ENCODE peak calls at places on chromosome 20, in six cellular contexts. J is stromal cell of bone marrow; A is neural progenitor cell; I is activated CD8-positive, alpha-beta memory T cell treated with anti-CD3 and anti-CD28 coated beads, Interleukin-2, amount 50 U/mL, for 4 hours; Q is HCT116; F is OCI-LY7. Z is an unnamed sample.

GRCh38 chr20:25452333-25452732 is 44.9 kb downstream of the GINS1 start:
- DNase-seq in J (no peak), A (no peak), I (no peak), Q (no peak), F (no peak), Z (no peak)

GRCh38 chr20:35021063-35021462 is 65.4 kb downstream of the MYH7B start:
- DNase-seq in J (no peak), A (no peak), I (no peak), Q (no peak), F (no peak), Z (no peak)

GRCh38 chr20:32672982-32673727 is 586 bp downstream of the C20orf203 start:
- DNase-seq in J (no peak), A (no peak), I (peak), Q (no peak), F (peak), Z (no peak)

GRCh38 chr20:11332376-11332775 is 585.3 kb upstream of the BTBD3 start:
- DNase-seq in J (no peak), A (no peak), I (no peak), Q (no peak), F (no peak), Z (no peak)

GRCh38 chr20:45450097-45450818 is 19.3 kb upstream of the WFDC2 start:
- DNase-seq in J (no peak), A (peak), I (no peak), Q (peak), F (peak), Z (no peak)

GRCh38 chr20:34579191-34579661 is 20.7 kb downstream of the MAP1LC3A start:
- DNase-seq in J (peak), A (no peak), I (no peak), Q (peak), F (no peak), Z (peak)

GRCh38 chr20:20450461-20451027 is 82.6 kb downstream of the INSM1 start:
- DNase-seq in J (no peak), A (no peak), I (no peak), Q (no peak), F (no peak), Z (no peak)

GRCh38 chr20:62668441-62669027 is 26.2 kb downstream of the SLCO4A1 start:
- DNase-seq in J (peak), A (peak), I (peak), Q (peak), F (peak), Z (peak)

GRCh38 chr20:53856675-53857295 is 213.6 kb downstream of the BCAS1 start:
- DNase-seq in J (no peak), A (no peak), I (no peak), Q (no peak), F (no peak), Z (no peak)

GRCh38 chr20:48779435-48779834 is 48.4 kb downstream of the PREX1 start:
- DNase-seq in J (no peak), A (no peak), I (no peak), Q (no peak), F (no peak), Z (no peak)

GRCh38 chr20:38931984-38932383 is 5.8 kb downstream of the FAM83D start:
- DNase-seq in J (no peak), A (no peak), I (no peak), Q (no peak), F (no peak), Z (no peak)

GRCh38 chr20:53579581-53580375 is 13.9 kb downstream of the ZNF217 start:
- DNase-seq in J (no peak), A (no peak), I (no peak), Q (no peak), F (peak), Z (no peak)

GRCh38 chr20:23629017-23629541 is 8.7 kb downstream of the CST3 start:
- DNase-seq in J (peak), A (no peak), I (no peak), Q (peak), F (no peak), Z (peak)

GRCh38 chr20:58889334-58890072 is 37.0 kb downstream of the GNAS start:
- DNase-seq in J (no peak), A (peak), I (peak), Q (no peak), F (peak), Z (no peak)

GRCh38 chr20:63699466-63700198 is 3.2 kb downstream of the TNFRSF6B start:
- DNase-seq in J (no peak), A (no peak), I (no peak), Q (no peak), F (no peak), Z (no peak)

GRCh38 chr20:53606364-53606985 is 12.8 kb upstream of the ZNF217 start:
- DNase-seq in J (peak), A (no peak), I (no peak), Q (no peak), F (no peak), Z (no peak)

GRCh38 chr20:2729251-2729713 is 36.7 kb downstream of the EBF4 start:
- DNase-seq in J (no peak), A (no peak), I (no peak), Q (no peak), F (peak), Z (no peak)

GRCh38 chr20:47499053-47499452 is 2.6 kb upstream of the NCOA3 start:
- DNase-seq in J (no peak), A (no peak), I (no peak), Q (no peak), F (no peak), Z (no peak)

Z was measured in PC-9.